ENCODE peak calls at places on chromosomes 12 and 14, in five cellular contexts. I is HCT116; H is A549; Y is CD4-positive, CD25-positive, alpha-beta regulatory T cell; D is tibial artery. X is an unnamed sample.

GRCh38 chr14:50757702-50758101 is 73.3 kb downstream of the NIN start:
- DNase-seq in I (no peak), H (no peak), Y (no peak), D (no peak), X (no peak)

GRCh38 chr12:57737467-57738141 is 938 bp downstream of the AGAP2 start:
- DNase-seq in I (no peak), H (no peak), Y (no peak), D (no peak), X (no peak)

GRCh38 chr12:27550653-27550975 is 26.6 kb downstream of the PPFIBP1 start:
- DNase-seq in I (no peak), H (no peak), Y (no peak), D (no peak), X (no peak)

GRCh38 chr14:102994689-102995088 is 62.7 kb downstream of the CDC42BPB start:
- DNase-seq in I (no peak), H (no peak), Y (no peak), D (no peak), X (no peak)

GRCh38 chr14:94388027-94388895 is at the start of gene SERPINA1:
- DNase-seq in I (no peak), H (no peak), Y (no peak), D (no peak), X (no peak)

GRCh38 chr12:57242691-57243454 is 8.1 kb downstream of the STAC3 start:
- DNase-seq in I (peak; percentile 56), H (peak; percentile 82), Y (peak; percentile 72), D (no peak), X (peak; percentile 46)

GRCh38 chr12:62698701-62699101 is 232.1 kb downstream of the MON2 start:
- DNase-seq in I (no peak), H (no peak), Y (no peak), D (no peak), X (no peak)

GRCh38 chr12:47032644-47033043 is 46.8 kb upstream of the PCED1B start:
- DNase-seq in I (peak; percentile 36), H (peak; percentile 85), Y (peak; percentile 78), D (no peak), X (peak; percentile 76)

GRCh38 chr12:96375173-96375572 is 25.1 kb downstream of the CDK17 start:
- DNase-seq in I (no peak), H (no peak), Y (no peak), D (no peak), X (no peak)

GRCh38 chr12:123043536-123044001 is 63.1 kb downstream of the ARL6IP4 start:
- DNase-seq in I (peak; percentile 44), H (peak; percentile 77), Y (peak; percentile 83), D (peak; percentile 79), X (peak; percentile 97)

GRCh38 chr14:56333361-56334279 is 215.4 kb downstream of the PELI2 start:
- DNase-seq in I (no peak), H (peak; percentile 77), Y (no peak), D (no peak), X (peak; percentile 88)

GRCh38 chr12:111447571-111448265 is 42.0 kb downstream of the SH2B3 start:
- DNase-seq in I (no peak), H (no peak), Y (no peak), D (no peak), X (no peak)
- H3K4me3 ChIP-seq in I (no peak overlapping the region), H (no peak overlapping the region), Y (no peak overlapping the region), D (no peak overlapping the region), X (no peak overlapping the region)

GRCh38 chr12:19482036-19482435 is 42.7 kb downstream of the AEBP2 start:
- DNase-seq in I (no peak), H (no peak), Y (no peak), D (no peak), X (no peak)
- H3K4me3 ChIP-seq in I (no peak overlapping the region), H (no peak overlapping the region), Y (peak overlapping the region; percentile 53), D (no peak overlapping the region), X (no peak overlapping the region)

GRCh38 chr12:130776857-130777339 is 60.8 kb upstream of the RIMBP2 start:
- DNase-seq in I (no peak), H (no peak), Y (no peak), D (no peak), X (no peak)
- H3K4me3 ChIP-seq in I (no peak overlapping the region), H (no peak overlapping the region), Y (peak overlapping the region; percentile 78), D (peak overlapping the region; percentile 35), X (no peak overlapping the region)

GRCh38 chr14:74618078-74618952 is 6.3 kb upstream of the LTBP2 start:
- DNase-seq in I (peak; percentile 88), H (peak; percentile 80), Y (peak; percentile 86), D (peak; percentile 64), X (peak; percentile 72)

GRCh38 chr14:74616996-74617700 is 5.1 kb upstream of the LTBP2 start:
- DNase-seq in I (no peak), H (peak; percentile 39), Y (peak; percentile 13), D (no peak), X (peak; percentile 48)

GRCh38 chr14:74614508-74615495 is 2.8 kb upstream of the LTBP2 start:
- DNase-seq in I (no peak), H (no peak), Y (no peak), D (no peak), X (no peak)

GRCh38 chr14:74615735-74616134 is 3.7 kb upstream of the LTBP2 start:
- DNase-seq in I (no peak), H (no peak), Y (no peak), D (no peak), X (no peak)

GRCh38 chr14:74616507-74616906 is 4.5 kb upstream of the LTBP2 start:
- DNase-seq in I (peak; percentile 73), H (peak; percentile 61), Y (no peak), D (peak; percentile 70), X (peak; percentile 82)
- H3K4me3 ChIP-seq in I (peak overlapping the region; percentile 45), H (no peak overlapping the region), Y (no peak overlapping the region), D (no peak overlapping the region), X (no peak overlapping the region)

GRCh38 chr14:24338843-24339242 is 948 bp downstream of the RIPK3 start:
- DNase-seq in I (no peak), H (no peak), Y (no peak), D (no peak), X (no peak)
- H3K4me3 ChIP-seq in I (no peak overlapping the region), H (no peak overlapping the region), Y (peak overlapping the region; percentile 35), D (peak overlapping the region; percentile 52), X (no peak overlapping the region)

X was measured in fibroblast of villous mesenchyme.